ENCODE peak calls at places on chromosomes 5 and 9, in ten cellular contexts. R is mesenchymal stem cell; O is dermis blood vessel endothelial cell; W is endothelial cell; Q is T-helper 1 cell; N is CD8-positive, alpha-beta T cell; I is fibroblast of lung; D is stimulated activated CD8-positive, alpha-beta memory T cell treated with anti-CD3 and anti-CD28 coated beads, Interleukin-7, amount 100 ng/mL, for 24 hours; G is heart left ventricle; E is hypothalamus. T is an unnamed sample.

GRCh38 chr5:7904170-7904569 is 35.2 kb downstream of the MTRR start:
- DNase-seq in R (peak; percentile 46), O (peak; percentile 52), W (no peak), Q (no peak), N (no peak), I (peak; percentile 73), D (no peak), G (no peak), E (no peak), T (peak; percentile 34)

GRCh38 chr9:118321823-118322222 is 617.6 kb downstream of the TLR4 start:
- DNase-seq in R (no peak), O (no peak), W (no peak), Q (no peak), N (no peak), I (no peak), D (no peak), G (no peak), E (no peak), T (no peak)

GRCh38 chr9:137302176-137303030 is at the start of gene NRARP:
- DNase-seq in R (peak; percentile 72), O (peak; percentile 93), W (peak; percentile 97), Q (peak; percentile 89), N (peak; percentile 94), I (peak; percentile 63), D (peak; percentile 75), G (peak; percentile 92), E (peak; percentile 84), T (peak; percentile 76)

GRCh38 chr9:92265159-92265558 is 28.3 kb downstream of the IARS1 start:
- DNase-seq in R (peak; percentile 37), O (no peak), W (no peak), Q (no peak), N (no peak), I (peak; percentile 7), D (no peak), G (no peak), E (no peak), T (peak; percentile 40)

GRCh38 chr9:10265102-10265708 is 347.6 kb downstream of the PTPRD start:
- DNase-seq in R (peak; percentile 98), O (peak; percentile 14), W (no peak), Q (no peak), N (no peak), I (peak; percentile 96), D (no peak), G (no peak), E (no peak), T (peak; percentile 93)

GRCh38 chr9:120692901-120693573 is 21.2 kb downstream of the MEGF9 start:
- DNase-seq in R (peak; percentile 72), O (no peak), W (no peak), Q (no peak), N (no peak), I (peak; percentile 80), D (no peak), G (no peak), E (no peak), T (peak; percentile 71)

GRCh38 chr9:110712955-110713354 is 44.4 kb downstream of the MUSK start:
- DNase-seq in R (no peak), O (no peak), W (no peak), Q (no peak), N (no peak), I (no peak), D (no peak), G (no peak), E (no peak), T (no peak)

GRCh38 chr9:105475302-105475701 is 27.5 kb downstream of the FSD1L start:
- DNase-seq in R (peak; percentile 64), O (peak; percentile 23), W (no peak), Q (no peak), N (no peak), I (peak; percentile 47), D (no peak), G (no peak), E (no peak), T (peak; percentile 49)

GRCh38 chr9:135830496-135830895 is 76.8 kb downstream of the CAMSAP1 start:
- DNase-seq in R (peak; percentile 38), O (no peak), W (no peak), Q (no peak), N (no peak), I (peak; percentile 30), D (no peak), G (no peak), E (no peak), T (peak; percentile 43)

GRCh38 chr9:91643474-91644102 is 220.0 kb upstream of the NFIL3 start:
- DNase-seq in R (peak; percentile 39), O (no peak), W (no peak), Q (no peak), N (no peak), I (no peak), D (no peak), G (no peak), E (no peak), T (no peak)

GRCh38 chr5:90294604-90295003 is 115.0 kb downstream of the CETN3 start:
- DNase-seq in R (no peak), O (no peak), W (no peak), Q (no peak), N (no peak), I (no peak), D (no peak), G (no peak), E (no peak), T (no peak)

GRCh38 chr5:68054625-68055024 is 160.9 kb upstream of the PIK3R1 start:
- DNase-seq in R (no peak), O (no peak), W (no peak), Q (no peak), N (no peak), I (no peak), D (no peak), G (no peak), E (no peak), T (no peak)

GRCh38 chr5:139105621-139106071 is 92.5 kb downstream of the SIL1 start:
- DNase-seq in R (no peak), O (no peak), W (no peak), Q (no peak), N (no peak), I (no peak), D (no peak), G (no peak), E (no peak), T (peak; percentile 5)

GRCh38 chr5:181108578-181109165 is 22.3 kb downstream of the OR2V1 start:
- DNase-seq in R (no peak), O (no peak), W (no peak), Q (no peak), N (no peak), I (no peak), D (no peak), G (no peak), E (no peak), T (no peak)

GRCh38 chr9:132408521-132408920 is 1.5 kb upstream of the CFAP77 start:
- DNase-seq in R (no peak), O (no peak), W (no peak), Q (no peak), N (no peak), I (no peak), D (no peak), G (peak; percentile 89), E (no peak), T (no peak)

GRCh38 chr9:130327070-130327780 is 61.7 kb downstream of the HMCN2 start:
- DNase-seq in R (no peak), O (no peak), W (peak; percentile 60), Q (no peak), N (no peak), I (no peak), D (no peak), G (no peak), E (no peak), T (no peak)

GRCh38 chr9:37178742-37179141 is 58.4 kb downstream of the ZCCHC7 start:
- DNase-seq in R (no peak), O (no peak), W (no peak), Q (no peak), N (no peak), I (no peak), D (no peak), G (no peak), E (no peak), T (no peak)

GRCh38 chr5:31408814-31409213 is 123.1 kb downstream of the DROSHA start:
- DNase-seq in R (peak; percentile 64), O (no peak), W (no peak), Q (no peak), N (no peak), I (peak; percentile 67), D (no peak), G (peak; percentile 39), E (no peak), T (peak; percentile 66)

GRCh38 chr5:88656196-88656935 is 226.6 kb downstream of the MEF2C start:
- DNase-seq in R (no peak), O (no peak), W (no peak), Q (no peak), N (no peak), I (no peak), D (no peak), G (no peak), E (peak; percentile 0), T (no peak)

GRCh38 chr5:35785601-35786085 is 71.0 kb upstream of the IL7R start:
- DNase-seq in R (peak; percentile 18), O (no peak), W (no peak), Q (no peak), N (peak; percentile 26), I (no peak), D (no peak), G (no peak), E (no peak), T (no peak)

GRCh38 chr5:132471944-132472343 is 18.6 kb downstream of the IRF1 start:
- DNase-seq in R (peak; percentile 21), O (no peak), W (no peak), Q (no peak), N (no peak), I (no peak), D (no peak), G (peak; percentile 22), E (no peak), T (no peak)

GRCh38 chr5:28580616-28581015 is 1542.2 kb upstream of the CDH9 start:
- DNase-seq in R (peak; percentile 7), O (no peak), W (no peak), Q (no peak), N (no peak), I (peak; percentile 12), D (no peak), G (no peak), E (no peak), T (peak; percentile 10)